ENCODE peak calls at places on chromosomes 1 and 21, in four cellular contexts. One of them, this sample, is unnamed.

GRCh38 chr21:18155508-18156193 is 89.0 kb upstream of the CHODL start:
- DNase-seq in gastrocnemius medialis: no peak
- DNase-seq in Karpas-422: no peak
- DNase-seq in PC-9: no peak
- DNase-seq in this sample: peak; percentile 2

GRCh38 chr1:17485280-17485679 is 45.8 kb upstream of the RCC2 start:
- DNase-seq in gastrocnemius medialis: no peak
- DNase-seq in Karpas-422: no peak
- DNase-seq in PC-9: no peak
- DNase-seq in this sample: no peak

GRCh38 chr21:41321211-41321907 is 4.8 kb downstream of the FAM3B start:
- DNase-seq in gastrocnemius medialis: no peak
- DNase-seq in Karpas-422: no peak
- DNase-seq in PC-9: no peak
- DNase-seq in this sample: no peak

GRCh38 chr1:20359451-20360330 is 69.0 kb downstream of the VWA5B1 start:
- DNase-seq in gastrocnemius medialis: no peak
- DNase-seq in Karpas-422: peak; percentile 62
- DNase-seq in PC-9: peak; percentile 73
- DNase-seq in this sample: no peak

GRCh38 chr1:33244143-33244808 is 12.0 kb upstream of the ZNF362 start:
- DNase-seq in gastrocnemius medialis: no peak
- DNase-seq in Karpas-422: no peak
- DNase-seq in PC-9: peak; percentile 90
- DNase-seq in this sample: peak; percentile 75

GRCh38 chr1:100363831-100364230 is 11.5 kb downstream of the CDC14A start:
- DNase-seq in gastrocnemius medialis: no peak
- DNase-seq in Karpas-422: no peak
- DNase-seq in PC-9: no peak
- DNase-seq in this sample: no peak

GRCh38 chr1:117372863-117373412 is 5.7 kb downstream of the MAN1A2 start:
- DNase-seq in gastrocnemius medialis: no peak
- DNase-seq in Karpas-422: no peak
- DNase-seq in PC-9: no peak
- DNase-seq in this sample: no peak

GRCh38 chr21:41918561-41919358 is 35.1 kb downstream of the C2CD2 start:
- DNase-seq in gastrocnemius medialis: no peak
- DNase-seq in Karpas-422: no peak
- DNase-seq in PC-9: no peak
- DNase-seq in this sample: no peak

GRCh38 chr1:45442272-45442671 is 48.7 kb downstream of the TESK2 start:
- DNase-seq in gastrocnemius medialis: no peak
- DNase-seq in Karpas-422: no peak
- DNase-seq in PC-9: peak; percentile 71
- DNase-seq in this sample: no peak

GRCh38 chr1:182170941-182171461 is 109.5 kb upstream of the ZNF648 start:
- DNase-seq in gastrocnemius medialis: no peak
- DNase-seq in Karpas-422: no peak
- DNase-seq in PC-9: no peak
- DNase-seq in this sample: no peak

GRCh38 chr1:101971309-101971708 is 25.4 kb downstream of the OLFM3 start:
- DNase-seq in gastrocnemius medialis: no peak
- DNase-seq in Karpas-422: peak; percentile 67
- DNase-seq in PC-9: no peak
- DNase-seq in this sample: no peak

GRCh38 chr1:166999500-166999899 is 10.4 kb downstream of the MAEL start:
- DNase-seq in gastrocnemius medialis: no peak
- DNase-seq in Karpas-422: no peak
- DNase-seq in PC-9: no peak
- DNase-seq in this sample: no peak

GRCh38 chr1:163544441-163544840 is 222.7 kb downstream of the NUF2 start:
- DNase-seq in gastrocnemius medialis: no peak
- DNase-seq in Karpas-422: no peak
- DNase-seq in PC-9: no peak
- DNase-seq in this sample: no peak

GRCh38 chr1:215166886-215167285 is 84.3 kb downstream of the KCNK2 start:
- DNase-seq in gastrocnemius medialis: no peak
- DNase-seq in Karpas-422: no peak
- DNase-seq in PC-9: no peak
- DNase-seq in this sample: no peak

GRCh38 chr1:29227511-29227910 is 3.2 kb downstream of the MECR start:
- DNase-seq in gastrocnemius medialis: no peak
- DNase-seq in Karpas-422: no peak
- DNase-seq in PC-9: peak; percentile 96
- DNase-seq in this sample: no peak

GRCh38 chr21:40602105-40602504 is 244.9 kb downstream of the DSCAM start:
- DNase-seq in gastrocnemius medialis: no peak
- DNase-seq in Karpas-422: no peak
- DNase-seq in PC-9: no peak
- DNase-seq in this sample: no peak

GRCh38 chr1:26360051-26360806 is 6.3 kb upstream of the CRYBG2 start:
- DNase-seq in gastrocnemius medialis: no peak
- DNase-seq in Karpas-422: no peak
- DNase-seq in PC-9: no peak
- DNase-seq in this sample: no peak

GRCh38 chr1:20100632-20101355 is 18.5 kb downstream of the PLA2G2D start:
- DNase-seq in gastrocnemius medialis: peak; percentile 21
- DNase-seq in Karpas-422: peak; percentile 71
- DNase-seq in PC-9: peak; percentile 45
- DNase-seq in this sample: peak; percentile 11

GRCh38 chr1:30379684-30380624 is 343.4 kb downstream of the MATN1 start:
- DNase-seq in gastrocnemius medialis: peak; percentile 31
- DNase-seq in Karpas-422: peak; percentile 91
- DNase-seq in PC-9: no peak
- DNase-seq in this sample: peak; percentile 60

GRCh38 chr21:37061926-37062591 is 10.8 kb downstream of the PIGP start:
- DNase-seq in gastrocnemius medialis: no peak
- DNase-seq in Karpas-422: peak; percentile 71
- DNase-seq in PC-9: no peak
- DNase-seq in this sample: peak; percentile 98

GRCh38 chr1:111723091-111723806 is 15.9 kb downstream of the INKA2 start:
- DNase-seq in gastrocnemius medialis: no peak
- DNase-seq in Karpas-422: peak; percentile 83
- DNase-seq in PC-9: no peak
- DNase-seq in this sample: no peak

GRCh38 chr1:201503397-201504176 is 3.3 kb downstream of the CSRP1 start:
- DNase-seq in gastrocnemius medialis: no peak
- DNase-seq in Karpas-422: no peak
- DNase-seq in PC-9: no peak
- DNase-seq in this sample: peak; percentile 91

GRCh38 chr1:217004776-217005436 is 281.7 kb upstream of the ESRRG start:
- DNase-seq in gastrocnemius medialis: no peak
- DNase-seq in Karpas-422: no peak
- DNase-seq in PC-9: no peak
- DNase-seq in this sample: no peak

GRCh38 chr1:89800022-89800655 is 20.7 kb upstream of the LRRC8D start:
- DNase-seq in gastrocnemius medialis: no peak
- DNase-seq in Karpas-422: no peak
- DNase-seq in PC-9: no peak
- DNase-seq in this sample: no peak

GRCh38 chr1:147892731-147893214 is 9.8 kb upstream of the GJA8 start:
- DNase-seq in gastrocnemius medialis: no peak
- DNase-seq in Karpas-422: peak; percentile 79
- DNase-seq in PC-9: peak; percentile 50
- DNase-seq in this sample: no peak

GRCh38 chr1:93346472-93346991 is 825 bp downstream of the DR1 start:
- DNase-seq in gastrocnemius medialis: peak; percentile 17
- DNase-seq in Karpas-422: peak; percentile 52
- DNase-seq in PC-9: peak; percentile 59
- DNase-seq in this sample: no peak

GRCh38 chr1:178311164-178311563 is 185.6 kb downstream of the CLEC20A start:
- DNase-seq in gastrocnemius medialis: no peak
- DNase-seq in Karpas-422: no peak
- DNase-seq in PC-9: no peak
- DNase-seq in this sample: no peak

GRCh38 chr1:177013273-177013672 is 151.2 kb downstream of the ASTN1 start:
- DNase-seq in gastrocnemius medialis: no peak
- DNase-seq in Karpas-422: no peak
- DNase-seq in PC-9: no peak
- DNase-seq in this sample: no peak

GRCh38 chr1:154803203-154803920 is 66.7 kb downstream of the KCNN3 start:
- DNase-seq in gastrocnemius medialis: no peak
- DNase-seq in Karpas-422: no peak
- DNase-seq in PC-9: no peak
- DNase-seq in this sample: no peak

GRCh38 chr21:44708866-44709425 is 2.4 kb downstream of the TSPEAR start:
- DNase-seq in gastrocnemius medialis: no peak
- DNase-seq in Karpas-422: no peak
- DNase-seq in PC-9: no peak
- DNase-seq in this sample: no peak

GRCh38 chr1:25028587-25028909 is 98.5 kb upstream of the RUNX3 start:
- DNase-seq in gastrocnemius medialis: no peak
- DNase-seq in Karpas-422: no peak
- DNase-seq in PC-9: no peak
- DNase-seq in this sample: no peak

GRCh38 chr1:213457097-213457680 is 406.1 kb downstream of the RPS6KC1 start:
- DNase-seq in gastrocnemius medialis: peak; percentile 26
- DNase-seq in Karpas-422: no peak
- DNase-seq in PC-9: no peak
- DNase-seq in this sample: no peak

GRCh38 chr1:238991730-238992490 is 394.5 kb upstream of the CHRM3 start:
- DNase-seq in gastrocnemius medialis: no peak
- DNase-seq in Karpas-422: no peak
- DNase-seq in PC-9: no peak
- DNase-seq in this sample: no peak

GRCh38 chr1:230289350-230289644 is 136.8 kb downstream of the PGBD5 start:
- DNase-seq in gastrocnemius medialis: peak; percentile 2
- DNase-seq in Karpas-422: no peak
- DNase-seq in PC-9: no peak
- DNase-seq in this sample: no peak

GRCh38 chr1:31957701-31958674 is 19.8 kb upstream of the PTP4A2 start:
- DNase-seq in gastrocnemius medialis: no peak
- DNase-seq in Karpas-422: no peak
- DNase-seq in PC-9: peak; percentile 74
- DNase-seq in this sample: no peak

GRCh38 chr21:26918318-26919065 is 48.4 kb downstream of the ADAMTS5 start:
- DNase-seq in gastrocnemius medialis: no peak
- DNase-seq in Karpas-422: no peak
- DNase-seq in PC-9: no peak
- DNase-seq in this sample: no peak

GRCh38 chr1:44681905-44682900 is 7.7 kb downstream of the ARMH1 start:
- DNase-seq in gastrocnemius medialis: no peak
- DNase-seq in Karpas-422: no peak
- DNase-seq in PC-9: no peak
- DNase-seq in this sample: no peak

GRCh38 chr1:29385966-29386365 is 149.6 kb downstream of the PTPRU start:
- DNase-seq in gastrocnemius medialis: no peak
- DNase-seq in Karpas-422: no peak
- DNase-seq in PC-9: no peak
- DNase-seq in this sample: no peak

DNA sequence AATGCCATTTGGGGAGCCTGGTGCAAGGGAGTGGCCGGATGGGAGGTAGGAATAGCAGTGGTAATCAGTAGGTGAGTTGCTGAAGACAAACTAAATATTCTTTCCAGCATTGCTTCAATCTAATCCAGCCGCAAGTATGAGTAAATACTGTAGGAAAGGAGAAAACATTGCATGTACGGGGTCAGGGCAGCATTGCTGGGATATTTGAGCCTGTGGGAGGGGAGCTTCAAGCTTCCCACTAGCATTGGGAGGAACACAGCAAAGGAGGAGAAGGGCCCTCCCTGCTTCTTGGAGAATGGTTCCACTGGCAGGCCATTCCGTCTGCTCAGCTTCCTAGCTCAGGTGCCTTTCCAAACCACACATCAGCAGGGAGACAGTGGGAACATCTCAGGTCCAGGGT is 15.2 kb downstream of the CAPN2 start:
- DNase-seq in gastrocnemius medialis: no peak
- DNase-seq in Karpas-422: no peak
- DNase-seq in PC-9: no peak
- DNase-seq in this sample: no peak
- H3K27ac ChIP-seq in gastrocnemius medialis: peak overlapping the region; percentile 61
- H3K27ac ChIP-seq in Karpas-422: no peak overlapping the region
- H3K27ac ChIP-seq in PC-9: no peak overlapping the region
- H3K27ac ChIP-seq in this sample: peak overlapping the region; percentile 42

GRCh38 chr1:246988316-246988715 is 19.5 kb downstream of the ZNF695 start:
- DNase-seq in gastrocnemius medialis: no peak
- DNase-seq in Karpas-422: no peak
- DNase-seq in PC-9: no peak
- DNase-seq in this sample: no peak

GRCh38 chr1:246989901-246990300 is 18.0 kb downstream of the ZNF695 start:
- DNase-seq in gastrocnemius medialis: no peak
- DNase-seq in Karpas-422: no peak
- DNase-seq in PC-9: no peak
- DNase-seq in this sample: no peak

DNA sequence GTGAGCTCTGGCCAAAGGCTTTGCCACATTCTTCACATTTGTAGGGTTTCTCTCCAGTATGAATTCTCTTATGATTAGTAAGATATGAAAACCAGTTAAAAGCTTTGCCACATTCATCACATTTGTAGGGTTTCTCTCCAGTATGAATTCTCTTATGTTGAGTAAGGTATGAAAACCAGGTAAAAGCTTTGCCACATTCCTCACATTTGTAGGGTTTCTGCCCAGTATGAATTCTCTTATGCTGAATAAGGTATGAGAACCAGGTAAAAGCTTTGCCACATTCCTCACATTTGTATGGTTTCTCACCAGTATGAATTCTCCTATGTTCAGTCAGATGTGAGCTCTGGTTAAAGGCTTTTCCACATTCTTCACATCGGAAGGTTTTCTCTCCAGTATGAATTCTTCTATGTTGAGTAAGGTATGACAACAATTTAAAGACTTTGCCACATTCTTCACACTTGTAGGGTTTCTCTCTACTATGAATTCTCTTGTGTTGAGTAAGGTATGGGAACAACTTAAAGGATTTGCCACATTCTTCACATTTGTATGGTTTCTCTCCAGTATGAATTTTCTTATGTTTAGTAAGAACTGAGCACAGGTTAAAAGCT is 20.7 kb downstream of the ZNF695 start:
- DNase-seq in gastrocnemius medialis: no peak
- DNase-seq in Karpas-422: no peak
- DNase-seq in PC-9: no peak
- DNase-seq in this sample: no peak
- H3K9me3 ChIP-seq in gastrocnemius medialis: peaks cover 14% of the 10 kb centered on the region
- H3K9me3 ChIP-seq in Karpas-422: peaks cover 44% of the 10 kb centered on the region
- H3K9me3 ChIP-seq in PC-9: peaks cover 38% of the 10 kb centered on the region
- H3K9me3 ChIP-seq in this sample: peaks cover 37% of the 10 kb centered on the region

GRCh38 chr1:58745086-58745485 is 38.8 kb downstream of the JUN start:
- DNase-seq in gastrocnemius medialis: no peak
- DNase-seq in Karpas-422: no peak
- DNase-seq in PC-9: no peak
- DNase-seq in this sample: no peak
- H3K27ac ChIP-seq in gastrocnemius medialis: no peak overlapping the region
- H3K27ac ChIP-seq in Karpas-422: no peak overlapping the region
- H3K27ac ChIP-seq in PC-9: no peak overlapping the region
- H3K27ac ChIP-seq in this sample: no peak overlapping the region

GRCh38 chr1:2934173-2934540 is 87.1 kb upstream of the ACTRT2 start:
- DNase-seq in gastrocnemius medialis: no peak
- DNase-seq in Karpas-422: no peak
- DNase-seq in PC-9: no peak
- DNase-seq in this sample: no peak
- H3K9me3 ChIP-seq in gastrocnemius medialis: no peaks in the 10 kb centered on the region
- H3K9me3 ChIP-seq in Karpas-422: no peaks in the 10 kb centered on the region
- H3K9me3 ChIP-seq in PC-9: no peaks in the 10 kb centered on the region
- H3K9me3 ChIP-seq in this sample: peaks cover 10% of the 10 kb centered on the region